ENCODE peak calls at places on chromosomes 7 and 10, in eight cellular contexts. H, T, S, Z, W, P, F and U are unnamed samples.

GRCh38 chr10:13001041-13001886 is at the start of gene CCDC3:
- DNase-seq in H (peak), T (no peak), S (peak), Z (no peak), W (no peak), P (no peak), F (no peak), U (no peak)

GRCh38 chr7:105935250-105935649 is 27.8 kb upstream of the CDHR3 start:
- DNase-seq in H (no peak), T (no peak), S (no peak), Z (no peak), W (no peak), P (no peak), F (no peak), U (no peak)

GRCh38 chr7:44386139-44386913 is 60.9 kb upstream of the CAMK2B start:
- DNase-seq in H (no peak), T (peak), S (no peak), Z (no peak), W (peak), P (no peak), F (no peak), U (no peak)

GRCh38 chr7:127189885-127190284 is 62.9 kb downstream of the GRM8 start:
- DNase-seq in H (no peak), T (no peak), S (peak), Z (no peak), W (no peak), P (no peak), F (no peak), U (no peak)

GRCh38 chr7:118938845-118939244 is 714.3 kb downstream of the ANKRD7 start:
- DNase-seq in H (no peak), T (no peak), S (no peak), Z (no peak), W (no peak), P (no peak), F (no peak), U (no peak)

GRCh38 chr10:72834183-72834825 is 59.2 kb upstream of the OIT3 start:
- DNase-seq in H (peak), T (peak), S (no peak), Z (peak), W (no peak), P (no peak), F (peak), U (no peak)

GRCh38 chr7:50069613-50070012 is 23.4 kb downstream of the ZPBP start:
- DNase-seq in H (peak), T (no peak), S (peak), Z (no peak), W (no peak), P (no peak), F (no peak), U (no peak)

GRCh38 chr7:20095441-20095840 is 121.7 kb downstream of the MACC1 start:
- DNase-seq in H (no peak), T (no peak), S (no peak), Z (no peak), W (no peak), P (no peak), F (no peak), U (no peak)

GRCh38 chr7:128065872-128066271 is 34.6 kb upstream of the LRRC4 start:
- DNase-seq in H (no peak), T (no peak), S (no peak), Z (no peak), W (no peak), P (no peak), F (no peak), U (no peak)

GRCh38 chr7:143217806-143218205 is 4.0 kb upstream of the TAS2R40 start:
- DNase-seq in H (no peak), T (no peak), S (no peak), Z (no peak), W (no peak), P (no peak), F (no peak), U (no peak)

GRCh38 chr7:100801833-100802568 is 25.3 kb downstream of the EPHB4 start:
- DNase-seq in H (peak), T (peak), S (no peak), Z (no peak), W (peak), P (no peak), F (peak), U (no peak)

GRCh38 chr10:133438711-133439273 is 14.4 kb upstream of the SPRN start:
- DNase-seq in H (peak), T (peak), S (no peak), Z (no peak), W (peak), P (no peak), F (no peak), U (no peak)

GRCh38 chr10:3511483-3511882 is 273.5 kb downstream of the KLF6 start:
- DNase-seq in H (no peak), T (no peak), S (no peak), Z (no peak), W (no peak), P (no peak), F (no peak), U (no peak)

GRCh38 chr7:11436317-11436716 is 395.7 kb downstream of the THSD7A start:
- DNase-seq in H (no peak), T (no peak), S (no peak), Z (no peak), W (no peak), P (no peak), F (no peak), U (peak)

GRCh38 chr10:91887075-91887899 is 22.0 kb downstream of the FGFBP3 start:
- DNase-seq in H (peak), T (peak), S (no peak), Z (no peak), W (peak), P (no peak), F (no peak), U (no peak)

DNA sequence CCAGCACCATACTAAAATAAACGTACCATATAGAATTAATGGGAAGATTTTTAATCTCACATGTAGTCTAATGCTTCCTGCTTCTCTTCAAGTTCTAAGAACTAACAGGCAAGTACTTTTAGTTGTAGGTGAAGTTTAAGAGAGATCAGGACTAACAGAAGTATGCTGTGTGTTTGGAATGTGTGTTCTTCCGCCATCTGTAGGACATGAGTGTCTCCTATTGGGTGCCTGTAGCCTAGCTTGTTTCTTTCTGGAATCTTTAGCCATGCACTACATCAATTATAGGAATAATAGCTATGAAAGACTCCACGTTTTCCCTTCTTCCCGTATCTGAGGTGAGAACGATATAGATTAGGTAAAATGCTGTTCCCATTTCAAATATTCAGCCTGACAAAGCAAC is 140.2 kb upstream of the AHR start:
- DNase-seq in H (no peak), T (no peak), S (no peak), Z (no peak), W (no peak), P (no peak), F (no peak), U (no peak)
- TF ChIP-seq CTCF in H (no peak), T (no peak), S (no peak), Z (no peak), W (no peak), P (no peak), F (no peak), U (peak)

GRCh38 chr10:117168135-117168674 is 29.1 kb upstream of the KCNK18 start:
- DNase-seq in H (peak), T (no peak), S (peak), Z (peak), W (peak), P (no peak), F (no peak), U (no peak)
- H3K4me3 ChIP-seq in H (no peak), T (no peak), S (peak), Z (no peak), W (no peak), P (peak), F (peak), U (peak)

DNA sequence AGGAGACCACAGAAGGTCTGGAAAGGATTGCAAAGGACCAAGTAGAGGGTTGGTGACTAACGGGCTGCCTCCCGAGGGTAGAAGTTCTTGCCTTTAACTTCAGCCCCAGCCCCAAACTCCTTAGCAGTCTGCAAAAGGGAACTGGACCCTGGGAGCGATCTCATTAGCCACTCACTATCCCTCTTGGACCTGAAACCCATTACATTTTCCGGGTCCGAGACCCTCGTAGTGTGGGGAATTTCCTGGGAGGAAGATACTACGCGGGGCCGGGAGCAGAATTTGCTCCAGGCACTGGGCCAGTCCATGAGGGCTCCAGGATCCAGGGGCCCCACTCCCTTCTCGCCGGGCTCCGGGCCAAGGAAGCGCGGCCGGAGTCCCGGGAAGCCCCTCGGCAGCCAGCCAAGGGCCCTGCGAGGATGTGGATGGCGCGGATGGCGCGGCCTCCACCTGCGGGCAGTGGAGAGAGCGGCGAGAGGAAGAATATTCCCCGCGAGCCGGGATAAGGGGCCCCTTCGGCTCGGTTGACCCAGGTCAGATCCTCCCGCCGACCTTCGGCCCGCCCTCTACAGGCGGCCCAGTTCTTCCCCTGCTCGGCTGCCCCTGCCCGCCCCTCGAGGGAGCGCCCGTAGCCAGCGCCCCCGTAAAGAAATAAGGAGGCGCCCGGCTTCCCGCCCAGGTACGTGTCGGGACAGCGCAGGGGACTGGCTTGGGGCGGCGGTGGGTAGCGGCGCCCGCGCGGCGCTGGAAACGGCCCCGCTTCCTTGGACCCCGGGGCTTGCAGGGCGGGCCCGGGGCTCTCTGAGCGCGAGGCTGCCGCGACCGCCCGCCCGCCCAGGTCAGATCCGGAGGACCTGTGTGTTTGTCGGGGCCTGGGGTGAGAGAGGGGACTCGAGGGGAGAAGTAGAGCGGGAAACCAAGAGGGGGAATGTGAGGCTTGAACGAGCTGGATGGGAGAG is at the start of gene MYO3A:
- DNase-seq in H (no peak), T (no peak), S (peak), Z (no peak), W (no peak), P (no peak), F (no peak), U (no peak)
- TF ChIP-seq CTCF in H (no peak), T (no peak), S (no peak), Z (no peak), W (no peak), P (no peak), F (no peak), U (no peak)

GRCh38 chr10:103852189-103852711 is 3.1 kb downstream of the SH3PXD2A start:
- DNase-seq in H (peak), T (no peak), S (peak), Z (no peak), W (no peak), P (no peak), F (peak), U (no peak)
- H3K4me3 ChIP-seq in H (no peak), T (no peak), S (peak), Z (no peak), W (no peak), P (peak), F (no peak), U (no peak)

GRCh38 chr7:48876087-48876486 is 48.3 kb upstream of the CDC14C start:
- DNase-seq in H (no peak), T (no peak), S (no peak), Z (no peak), W (no peak), P (no peak), F (no peak), U (no peak)
- TF ChIP-seq CTCF in H (no peak), T (peak), S (no peak), Z (no peak), W (no peak), P (no peak), F (no peak), U (no peak)

DNA sequence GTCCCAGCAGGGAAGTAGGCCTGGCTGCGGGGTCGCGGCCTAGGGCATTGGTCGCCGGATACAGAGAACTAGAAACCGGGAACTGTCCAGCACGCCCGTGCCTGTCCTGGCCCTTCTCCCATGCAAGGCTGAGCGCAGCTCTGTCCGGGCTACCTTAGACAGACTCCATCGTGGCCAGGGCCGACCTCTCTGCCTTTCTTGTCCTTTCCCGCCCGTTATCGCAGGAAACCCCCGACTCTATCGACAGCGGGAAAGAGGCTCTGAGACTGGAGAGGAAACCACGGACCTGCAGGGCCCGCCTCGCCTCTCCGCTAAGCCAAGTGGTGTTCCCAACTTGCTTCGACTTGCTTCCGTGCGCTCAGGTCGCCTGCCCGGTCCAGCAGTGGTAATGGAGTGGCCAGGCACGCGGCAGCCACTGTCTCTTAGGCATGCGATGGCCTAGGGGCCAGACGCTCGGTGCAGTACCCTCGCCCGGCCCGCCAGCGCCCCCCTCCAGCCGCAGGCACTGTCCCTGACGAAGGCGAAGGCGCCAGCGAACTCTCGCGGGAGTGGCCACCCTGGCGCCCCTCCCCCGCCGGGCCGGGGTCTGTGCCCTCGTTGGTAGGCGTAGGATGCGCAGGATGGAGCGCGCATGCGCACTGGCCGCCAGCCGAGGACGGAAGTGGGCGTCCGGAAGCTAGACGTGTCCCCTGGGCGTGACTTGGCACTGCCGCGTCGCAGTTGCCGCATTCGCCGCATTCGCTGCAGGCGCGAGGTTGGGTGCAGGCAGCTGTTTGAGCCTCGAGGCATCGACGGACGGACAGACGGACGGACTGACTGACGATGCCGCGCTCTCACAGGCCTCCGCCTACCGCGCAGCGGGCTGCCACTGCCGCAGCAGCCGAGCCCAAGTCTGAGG is 54.4 kb downstream of the MCMBP start:
- DNase-seq in H (no peak), T (peak), S (peak), Z (no peak), W (peak), P (no peak), F (no peak), U (no peak)
- H3K4me3 ChIP-seq in H (no peak), T (peak), S (peak), Z (no peak), W (no peak), P (peak), F (peak), U (peak)

GRCh38 chr10:88108115-88108610 is 244.7 kb downstream of the PTEN start:
- DNase-seq in H (peak), T (no peak), S (no peak), Z (no peak), W (no peak), P (no peak), F (no peak), U (no peak)

GRCh38 chr10:88111294-88111693 is 247.9 kb downstream of the PTEN start:
- DNase-seq in H (peak), T (no peak), S (no peak), Z (no peak), W (no peak), P (no peak), F (no peak), U (no peak)

GRCh38 chr10:88107698-88108097 is 244.3 kb downstream of the PTEN start:
- DNase-seq in H (peak), T (no peak), S (no peak), Z (no peak), W (no peak), P (no peak), F (no peak), U (no peak)

GRCh38 chr10:88110822-88111221 is 247.4 kb downstream of the PTEN start:
- DNase-seq in H (no peak), T (no peak), S (no peak), Z (no peak), W (no peak), P (no peak), F (no peak), U (no peak)

DNA sequence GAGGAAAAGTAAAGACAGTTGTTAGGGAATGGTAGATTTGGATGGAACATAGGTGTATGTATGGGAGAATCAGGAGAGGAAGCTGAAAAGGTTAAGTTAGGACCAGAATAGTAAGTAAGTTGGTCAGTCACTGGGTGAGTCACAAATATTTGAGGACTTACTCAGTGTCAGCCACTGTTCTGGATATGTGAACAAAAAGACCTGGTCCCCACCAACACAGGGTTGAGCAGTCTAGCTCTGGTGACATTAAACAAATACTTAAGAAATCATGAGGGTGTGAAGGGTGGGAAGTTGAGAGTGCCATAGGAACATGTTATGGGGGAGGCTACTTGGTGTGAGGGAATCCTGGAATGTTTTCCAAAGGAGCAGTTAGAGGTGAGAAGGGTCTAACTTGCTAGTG is 246.9 kb downstream of the PTEN start:
- DNase-seq in H (peak), T (peak), S (no peak), Z (no peak), W (no peak), P (no peak), F (no peak), U (peak)
- TF ChIP-seq CTCF in H (no peak), T (no peak), S (no peak), Z (no peak), W (no peak), P (no peak), F (no peak), U (no peak)

GRCh38 chr10:32981760-32982159 is 23.7 kb upstream of the ITGB1 start:
- DNase-seq in H (peak), T (peak), S (peak), Z (no peak), W (no peak), P (no peak), F (no peak), U (no peak)
- H3K4me3 ChIP-seq in H (no peak), T (no peak), S (peak), Z (no peak), W (no peak), P (no peak), F (no peak), U (no peak)